ENCODE peak calls at places on chromosome 9, in nine cellular contexts. M, Q, W, D, L, E, J, B and Z are unnamed samples.

GRCh38 chr9:98778711-98779530 is 17.4 kb downstream of the ANKS6 start:
- DNase-seq in D (no peak), W (no peak), L (no peak), Q (no peak), M (no peak), J (no peak), E (no peak), B (no peak), Z (peak)

GRCh38 chr9:105694848-105695581 is 674 bp downstream of the TMEM38B start:
- DNase-seq in J (peak), E (peak), B (no peak), D (peak), W (peak), Q (peak), M (peak), L (peak), Z (peak)

GRCh38 chr9:12973702-12974101 is 198.9 kb downstream of the LURAP1L start:
- DNase-seq in L (no peak), E (no peak), J (no peak), W (peak), D (no peak), Q (no peak), M (no peak), B (no peak), Z (peak)

GRCh38 chr9:22986556-22986955 is 539.9 kb downstream of the DMRTA1 start:
- DNase-seq in M (no peak), J (no peak), E (no peak), B (no peak), L (no peak), D (no peak), W (peak), Q (no peak), Z (no peak)

GRCh38 chr9:137672907-137673791 is 54.3 kb downstream of the EHMT1 start:
- DNase-seq in B (peak), W (peak), L (peak), Q (peak), M (peak), D (peak), E (no peak), J (peak), Z (peak)

GRCh38 chr9:136049451-136050265 is 45.4 kb downstream of the NACC2 start:
- DNase-seq in L (peak), J (no peak), B (no peak), D (no peak), Q (no peak), M (no peak), E (no peak), W (no peak), Z (no peak)

GRCh38 chr9:124721109-124721850 is 49.8 kb downstream of the NR6A1 start:
- DNase-seq in D (no peak), Q (no peak), M (no peak), L (no peak), J (no peak), E (no peak), W (peak), B (no peak), Z (no peak)

GRCh38 chr9:130991227-130992058 is 17.5 kb upstream of the LAMC3 start:
- DNase-seq in L (no peak), M (no peak), E (peak), Q (no peak), B (no peak), W (no peak), J (no peak), D (no peak), Z (no peak)

GRCh38 chr9:137678202-137678601 is 59.4 kb downstream of the EHMT1 start:
- DNase-seq in J (no peak), W (no peak), M (no peak), L (no peak), Q (no peak), E (no peak), B (no peak), D (no peak), Z (no peak)

GRCh38 chr9:137969685-137970084 is 92.1 kb downstream of the CACNA1B start:
- DNase-seq in M (no peak), D (no peak), Q (no peak), W (no peak), B (no peak), J (no peak), E (no peak), L (no peak), Z (no peak)

GRCh38 chr9:68446836-68447235 is 90.4 kb downstream of the PGM5 start:
- DNase-seq in Q (no peak), W (no peak), D (no peak), M (no peak), L (peak), B (no peak), E (no peak), J (no peak), Z (no peak)

GRCh38 chr9:72509635-72510034 is 11.8 kb upstream of the TMC1 start:
- DNase-seq in B (no peak), W (peak), E (no peak), D (no peak), M (peak), L (no peak), Q (peak), J (no peak), Z (peak)

GRCh38 chr9:38621434-38622082 is 1.2 kb upstream of the ANKRD18A start:
- DNase-seq in J (no peak), D (peak), B (no peak), E (peak), M (peak), L (peak), W (no peak), Q (no peak), Z (peak)

GRCh38 chr9:121268598-121269029 is 652 bp downstream of the GSN start:
- DNase-seq in M (no peak), E (no peak), D (no peak), B (no peak), L (peak), W (no peak), Q (no peak), J (no peak), Z (peak)

GRCh38 chr9:83706703-83707517 is 848 bp downstream of the UBQLN1 start:
- DNase-seq in W (no peak), J (no peak), B (no peak), M (no peak), D (peak), L (peak), Q (peak), E (peak), Z (peak)

GRCh38 chr9:116998305-116998704 is 311.2 kb downstream of the TRIM32 start:
- DNase-seq in L (no peak), E (no peak), M (peak), B (no peak), J (peak), D (no peak), W (peak), Q (peak), Z (peak)

GRCh38 chr9:112065781-112066606 is 109.1 kb downstream of the SUSD1 start:
- DNase-seq in E (peak), D (no peak), W (peak), L (peak), J (peak), M (peak), Q (no peak), B (peak), Z (peak)

GRCh38 chr9:134176599-134176968 is 12.2 kb upstream of the RNU6ATAC start:
- DNase-seq in W (no peak), D (no peak), Q (no peak), M (no peak), B (no peak), L (no peak), J (no peak), E (no peak), Z (no peak)

GRCh38 chr9:4005896-4006295 is 294.0 kb downstream of the GLIS3 start:
- DNase-seq in W (no peak), J (no peak), E (no peak), B (no peak), M (no peak), Q (no peak), L (no peak), D (no peak), Z (no peak)

GRCh38 chr9:89658931-89659330 is 54.1 kb downstream of the GADD45G start:
- DNase-seq in E (no peak), D (no peak), B (no peak), M (no peak), W (no peak), J (no peak), L (peak), Q (no peak), Z (no peak)

GRCh38 chr9:129558551-129559505 is 62.1 kb downstream of the C9orf50 start:
- DNase-seq in Q (no peak), E (peak), L (no peak), J (no peak), M (no peak), W (no peak), D (no peak), B (no peak), Z (no peak)

GRCh38 chr9:14301582-14301981 is 12.4 kb downstream of the NFIB start:
- DNase-seq in J (no peak), M (no peak), Q (no peak), E (no peak), B (no peak), L (no peak), D (no peak), W (no peak), Z (no peak)

GRCh38 chr9:108551030-108551964 is 304.5 kb downstream of the ACTL7B start:
- DNase-seq in B (peak), Q (no peak), D (no peak), L (no peak), J (peak), E (no peak), M (peak), W (peak), Z (peak)

GRCh38 chr9:124182741-124183140 is 75.0 kb upstream of the NEK6 start:
- DNase-seq in Q (no peak), E (no peak), M (no peak), W (no peak), L (no peak), D (no peak), J (no peak), B (no peak), Z (no peak)

GRCh38 chr9:115888131-115888530 is 265.5 kb upstream of the PAPPA start:
- DNase-seq in D (no peak), E (no peak), J (no peak), M (no peak), L (no peak), W (no peak), B (no peak), Q (no peak), Z (peak)

GRCh38 chr9:18236336-18236735 is 237.6 kb upstream of the ADAMTSL1 start:
- DNase-seq in M (no peak), Q (no peak), B (no peak), D (no peak), J (no peak), W (no peak), E (no peak), L (no peak), Z (no peak)

GRCh38 chr9:104836235-104836634 is 72.3 kb downstream of the NIPSNAP3B start:
- DNase-seq in D (no peak), L (no peak), Q (no peak), B (no peak), M (no peak), W (no peak), J (peak), E (no peak), Z (peak)

GRCh38 chr9:15221746-15222145 is 85.3 kb downstream of the TTC39B start:
- DNase-seq in B (no peak), M (no peak), D (no peak), J (peak), L (no peak), W (peak), Q (no peak), E (no peak), Z (no peak)

GRCh38 chr9:107313555-107314096 is 30.5 kb downstream of the RAD23B start:
- DNase-seq in B (no peak), L (no peak), W (no peak), Q (no peak), E (no peak), M (no peak), D (no peak), J (no peak), Z (no peak)

GRCh38 chr9:122816163-122816867 is 12.1 kb downstream of the PDCL start:
- DNase-seq in W (no peak), M (no peak), L (no peak), J (no peak), Q (no peak), B (no peak), E (no peak), D (peak), Z (no peak)

GRCh38 chr9:26012797-26013594 is 334.8 kb upstream of the TUSC1 start:
- DNase-seq in L (no peak), E (no peak), D (no peak), B (no peak), Q (no peak), J (no peak), W (peak), M (peak), Z (no peak)

GRCh38 chr9:99855467-99856176 is 33.9 kb downstream of the NR4A3 start:
- DNase-seq in E (no peak), Q (no peak), W (no peak), B (no peak), D (no peak), M (peak), L (no peak), J (no peak), Z (no peak)
- TF ChIP-seq CTCF in E (peak), Q (no peak), W (peak), B (no peak), D (no peak), M (peak), L (no peak), J (peak), Z (no peak)

GRCh38 chr9:85900504-85901201 is 40.3 kb upstream of the NAA35 start:
- DNase-seq in L (no peak), M (peak), Q (peak), D (no peak), J (peak), W (peak), E (peak), B (no peak), Z (peak)
- TF ChIP-seq CTCF in L (peak), M (peak), Q (peak), D (peak), J (peak), W (peak), E (peak), B (peak), Z (peak)

GRCh38 chr9:110130211-110130610 is 77.7 kb downstream of the C9orf152 start:
- DNase-seq in B (no peak), L (no peak), M (peak), Q (no peak), D (no peak), W (no peak), E (no peak), J (no peak), Z (no peak)
- TF ChIP-seq CTCF in B (no peak), L (no peak), M (no peak), Q (no peak), D (no peak), W (no peak), E (no peak), J (no peak), Z (no peak)

DNA sequence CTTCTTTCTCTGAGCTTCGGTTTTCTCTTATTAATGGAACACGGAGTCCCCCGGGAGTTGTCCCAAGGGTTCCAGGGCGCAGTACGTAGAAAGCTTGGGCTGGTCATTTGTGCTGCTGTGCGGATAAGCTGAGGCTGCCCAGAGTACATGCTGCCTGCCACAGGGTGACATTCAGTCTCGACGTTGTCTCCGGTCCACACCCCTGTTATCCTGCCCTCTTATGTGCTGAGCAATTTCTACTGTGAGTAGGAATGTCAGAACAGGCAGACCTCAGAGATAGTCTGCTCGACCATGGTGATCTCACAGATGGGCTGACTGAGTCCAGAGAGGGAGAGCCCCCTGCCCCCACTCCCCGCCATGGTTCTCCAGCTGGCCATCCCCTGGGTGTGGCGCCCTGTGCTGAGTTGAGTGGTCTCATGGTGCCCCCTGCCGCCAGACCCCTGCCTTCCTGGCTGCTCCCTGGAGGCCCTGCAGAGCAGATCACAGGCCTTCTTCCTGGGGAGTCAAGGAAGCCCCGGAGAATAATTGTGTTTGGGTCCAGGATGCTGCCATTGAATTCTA is 124.0 kb downstream of the RGS3 start:
- DNase-seq in Q (no peak), E (peak), W (peak), J (no peak), D (peak), L (peak), M (no peak), B (no peak), Z (no peak)
- TF ChIP-seq CTCF in Q (peak), E (peak), W (peak), J (peak), D (peak), L (peak), M (no peak), B (no peak), Z (peak)